ENCODE peak calls at places on chromosomes 4 and X, in four cellular contexts. One of them, this sample, is unnamed.

GRCh38 chr4:35520059-35520458 is 724.3 kb downstream of the ARAP2 start:
- DNase-seq in NCI-H2081: peak
- DNase-seq in left lung: peak
- DNase-seq in Caco-2: peak
- DNase-seq in this sample: no peak

GRCh38 chr4:147813107-147813773 is 81.4 kb downstream of the ARHGAP10 start:
- DNase-seq in NCI-H2081: no peak
- DNase-seq in Caco-2: no peak
- DNase-seq in left lung: no peak
- DNase-seq in this sample: no peak

GRCh38 chr4:184345573-184345922 is 127.9 kb upstream of the ENPP6 start:
- DNase-seq in left lung: no peak
- DNase-seq in NCI-H2081: no peak
- DNase-seq in Caco-2: no peak
- DNase-seq in this sample: no peak

GRCh38 chr4:113760094-113760851 is 1.3 kb downstream of the CAMK2D start:
- DNase-seq in left lung: peak
- DNase-seq in Caco-2: no peak
- DNase-seq in NCI-H2081: peak
- DNase-seq in this sample: no peak

GRCh38 chrX:11533211-11533651 is 132.5 kb downstream of the ARHGAP6 start:
- DNase-seq in NCI-H2081: peak
- DNase-seq in Caco-2: no peak
- DNase-seq in left lung: no peak
- DNase-seq in this sample: peak

GRCh38 chr4:114659386-114660008 is 60.9 kb downstream of the UGT8 start:
- DNase-seq in left lung: no peak
- DNase-seq in Caco-2: peak
- DNase-seq in NCI-H2081: peak
- DNase-seq in this sample: peak

GRCh38 chr4:36281384-36282106 is at the start of gene DTHD1:
- DNase-seq in left lung: no peak
- DNase-seq in Caco-2: no peak
- DNase-seq in NCI-H2081: no peak
- DNase-seq in this sample: no peak

GRCh38 chrX:11758400-11759171 is 549 bp downstream of the MSL3 start:
- DNase-seq in Caco-2: peak
- DNase-seq in NCI-H2081: peak
- DNase-seq in left lung: peak
- DNase-seq in this sample: peak

GRCh38 chr4:77153016-77153415 is 4.0 kb upstream of the CCNG2 start:
- DNase-seq in Caco-2: no peak
- DNase-seq in NCI-H2081: no peak
- DNase-seq in left lung: no peak
- DNase-seq in this sample: no peak

GRCh38 chr4:118270492-118270891 is 82.3 kb downstream of the PRSS12 start:
- DNase-seq in NCI-H2081: peak
- DNase-seq in Caco-2: no peak
- DNase-seq in left lung: no peak
- DNase-seq in this sample: peak

GRCh38 chrX:8005678-8006347 is 78.6 kb upstream of the PNPLA4 start:
- DNase-seq in Caco-2: no peak
- DNase-seq in NCI-H2081: no peak
- DNase-seq in left lung: no peak
- DNase-seq in this sample: no peak

GRCh38 chrX:79081895-79082512 is 62.5 kb upstream of the GPR174 start:
- DNase-seq in Caco-2: no peak
- DNase-seq in NCI-H2081: peak
- DNase-seq in left lung: no peak
- DNase-seq in this sample: peak

GRCh38 chr4:113311047-113311446 is 261.6 kb downstream of the ANK2 start:
- DNase-seq in Caco-2: no peak
- DNase-seq in left lung: no peak
- DNase-seq in NCI-H2081: no peak
- DNase-seq in this sample: no peak

GRCh38 chr4:98939892-98940298 is 11.0 kb upstream of the EIF4E start:
- DNase-seq in Caco-2: no peak
- DNase-seq in NCI-H2081: peak
- DNase-seq in left lung: no peak
- DNase-seq in this sample: no peak

GRCh38 chr4:34289489-34289888 is 1954.8 kb downstream of the ARAP2 start:
- DNase-seq in Caco-2: no peak
- DNase-seq in left lung: no peak
- DNase-seq in NCI-H2081: no peak
- DNase-seq in this sample: no peak

GRCh38 chrX:103554687-103555417 is 30.5 kb upstream of the TCEAL4 start:
- DNase-seq in NCI-H2081: no peak
- DNase-seq in left lung: no peak
- DNase-seq in Caco-2: no peak
- DNase-seq in this sample: peak

GRCh38 chr4:2079926-2080325 is 20.8 kb downstream of the NAT8L start:
- DNase-seq in NCI-H2081: no peak
- DNase-seq in Caco-2: no peak
- DNase-seq in left lung: no peak
- DNase-seq in this sample: no peak

GRCh38 chrX:71606536-71607216 is 11.6 kb downstream of the CXCR3 start:
- DNase-seq in left lung: no peak
- DNase-seq in NCI-H2081: no peak
- DNase-seq in Caco-2: no peak
- DNase-seq in this sample: no peak

This sample was measured in NCI-H774.